ENCODE peak calls at places on chromosomes 5 and 9, in four cellular contexts. O, L, T and V are unnamed samples.

GRCh38 chr5:151595411-151595826 is 4.3 kb upstream of the FAT2 start:
- DNase-seq in T (no peak), L (no peak), O (no peak), V (no peak)

GRCh38 chr5:119402081-119402480 is 46.3 kb downstream of the TNFAIP8 start:
- DNase-seq in T (no peak), O (no peak), L (no peak), V (no peak)

GRCh38 chr5:28301676-28302075 is 1263.3 kb upstream of the CDH9 start:
- DNase-seq in O (no peak), L (no peak), T (peak), V (no peak)

GRCh38 chr9:71249729-71250317 is 128.4 kb upstream of the TRPM3 start:
- DNase-seq in T (peak), O (no peak), L (peak), V (no peak)

GRCh38 chr5:23820764-23821471 is 313.5 kb downstream of the PRDM9 start:
- DNase-seq in T (peak), O (no peak), L (peak), V (no peak)

GRCh38 chr9:36625006-36625600 is 52.4 kb downstream of the MELK start:
- DNase-seq in T (peak), L (no peak), O (peak), V (no peak)

GRCh38 chr5:67010684-67011409 is 185.8 kb downstream of the CD180 start:
- DNase-seq in L (no peak), T (peak), O (no peak), V (no peak)

GRCh38 chr5:87300744-87301143 is 33.1 kb downstream of the RASA1 start:
- DNase-seq in T (peak), O (no peak), L (no peak), V (no peak)

GRCh38 chr5:141640051-141640415 is 3.2 kb downstream of the RELL2 start:
- DNase-seq in O (no peak), L (no peak), T (no peak), V (no peak)

GRCh38 chr9:22097712-22098111 is 88.6 kb upstream of the CDKN2B start:
- DNase-seq in T (peak), O (no peak), L (no peak), V (no peak)

GRCh38 chr9:37694355-37694754 is 43.6 kb downstream of the FRMPD1 start:
- DNase-seq in T (no peak), L (peak), O (no peak), V (no peak)

GRCh38 chr9:80074439-80074838 is 502.7 kb downstream of the TLE4 start:
- DNase-seq in L (no peak), O (peak), T (no peak), V (no peak)

GRCh38 chr5:40198736-40199135 is 481.0 kb upstream of the PTGER4 start:
- DNase-seq in O (no peak), T (no peak), L (no peak), V (no peak)

GRCh38 chr5:97363577-97363976 is 180.5 kb upstream of the RIOK2 start:
- DNase-seq in L (no peak), T (no peak), O (no peak), V (no peak)

GRCh38 chr5:169695919-169696490 is 58.9 kb downstream of the DOCK2 start:
- DNase-seq in T (peak), O (no peak), L (no peak), V (no peak)

GRCh38 chr5:171595801-171596231 is 176.4 kb downstream of the FGF18 start:
- DNase-seq in L (no peak), T (peak), O (no peak), V (peak)

GRCh38 chr9:110939053-110939452 is 99.2 kb downstream of the LPAR1 start:
- DNase-seq in O (no peak), T (no peak), L (no peak), V (no peak)

GRCh38 chr5:136374003-136374402 is 8.7 kb upstream of the TRPC7 start:
- DNase-seq in L (no peak), T (no peak), O (no peak), V (no peak)

GRCh38 chr9:16744386-16744785 is 126.1 kb downstream of the BNC2 start:
- DNase-seq in T (peak), O (no peak), L (no peak), V (no peak)

GRCh38 chr5:171308453-171309275 is at the start of gene TLX3:
- DNase-seq in T (no peak), L (no peak), O (no peak), V (no peak)

GRCh38 chr5:73433982-73434342 is 14.6 kb downstream of the FOXD1 start:
- DNase-seq in O (no peak), T (no peak), L (no peak), V (no peak)

GRCh38 chr9:137028013-137028280 is at the start of gene ABCA2:
- DNase-seq in L (no peak), T (no peak), O (no peak), V (no peak)

GRCh38 chr5:18800293-18801025 is 1166.2 kb downstream of the TAF11L14 start:
- DNase-seq in L (no peak), T (no peak), O (no peak), V (no peak)

GRCh38 chr9:83027153-83027867 is 35.6 kb downstream of the RASEF start:
- DNase-seq in T (peak), L (no peak), O (no peak), V (no peak)

GRCh38 chr5:178590141-178590923 is at the start of gene COL23A1:
- DNase-seq in T (peak), O (peak), L (no peak), V (no peak)
- TF ChIP-seq CTCF in T (peak), O (peak), L (no peak), V (peak)

GRCh38 chr9:98708933-98709911 is at the start of gene GABBR2:
- DNase-seq in T (no peak), O (no peak), L (no peak), V (no peak)
- H3K4me3 ChIP-seq in T (peak), O (no peak), L (no peak), V (no peak)

DNA sequence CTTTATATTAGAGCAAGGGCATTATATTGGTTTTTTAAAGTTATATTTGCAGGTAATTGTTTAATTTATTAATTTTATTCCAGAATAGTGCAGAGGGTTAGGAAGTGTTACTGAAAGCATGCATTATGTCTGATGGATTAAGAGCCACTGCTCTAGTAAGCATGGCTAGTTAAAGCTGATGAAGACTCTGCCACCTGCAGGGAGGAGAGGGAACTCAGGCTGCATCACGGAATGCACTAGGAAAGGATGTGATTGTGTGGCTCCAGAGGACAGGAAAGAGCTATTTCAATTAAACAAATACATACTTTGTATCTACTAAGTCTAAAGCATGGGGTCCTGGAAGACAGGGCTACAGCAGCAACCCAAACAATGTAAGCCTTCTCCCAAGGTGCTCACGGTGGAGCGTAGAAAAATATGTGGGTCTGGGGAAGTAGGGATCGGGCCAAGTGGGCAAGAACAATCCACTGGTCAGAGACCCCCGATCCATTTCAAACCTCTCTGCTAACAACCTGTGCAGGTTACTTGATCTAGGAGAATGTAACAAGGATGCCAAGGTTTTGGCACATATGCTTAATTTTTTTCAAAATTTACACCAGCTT is 15.3 kb upstream of the GRXCR2 start:
- DNase-seq in T (peak), O (no peak), L (no peak), V (no peak)
- TF ChIP-seq CTCF in T (peak), O (peak), L (peak), V (peak)

DNA sequence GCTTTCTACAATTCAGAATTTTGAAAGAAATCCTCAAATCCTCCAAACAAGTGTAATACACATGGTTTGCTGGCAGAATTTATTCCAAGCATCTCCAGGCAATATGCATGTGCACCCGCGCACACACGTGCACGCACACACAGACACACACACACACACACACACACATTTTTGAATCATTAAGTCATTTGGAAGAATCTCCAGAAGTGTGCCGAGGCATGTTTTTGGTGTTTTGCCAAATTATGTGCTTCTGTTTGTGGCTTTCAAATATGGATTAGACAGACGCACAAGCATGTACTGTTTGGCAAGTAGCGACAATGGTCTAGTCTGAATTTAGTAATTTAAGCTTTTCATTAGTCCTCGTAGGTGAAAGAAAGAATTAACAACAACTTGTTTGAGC is 36.7 kb downstream of the NFIB start:
- DNase-seq in L (no peak), O (no peak), T (peak), V (no peak)
- H3K4me3 ChIP-seq in L (no peak), O (no peak), T (no peak), V (no peak)

DNA sequence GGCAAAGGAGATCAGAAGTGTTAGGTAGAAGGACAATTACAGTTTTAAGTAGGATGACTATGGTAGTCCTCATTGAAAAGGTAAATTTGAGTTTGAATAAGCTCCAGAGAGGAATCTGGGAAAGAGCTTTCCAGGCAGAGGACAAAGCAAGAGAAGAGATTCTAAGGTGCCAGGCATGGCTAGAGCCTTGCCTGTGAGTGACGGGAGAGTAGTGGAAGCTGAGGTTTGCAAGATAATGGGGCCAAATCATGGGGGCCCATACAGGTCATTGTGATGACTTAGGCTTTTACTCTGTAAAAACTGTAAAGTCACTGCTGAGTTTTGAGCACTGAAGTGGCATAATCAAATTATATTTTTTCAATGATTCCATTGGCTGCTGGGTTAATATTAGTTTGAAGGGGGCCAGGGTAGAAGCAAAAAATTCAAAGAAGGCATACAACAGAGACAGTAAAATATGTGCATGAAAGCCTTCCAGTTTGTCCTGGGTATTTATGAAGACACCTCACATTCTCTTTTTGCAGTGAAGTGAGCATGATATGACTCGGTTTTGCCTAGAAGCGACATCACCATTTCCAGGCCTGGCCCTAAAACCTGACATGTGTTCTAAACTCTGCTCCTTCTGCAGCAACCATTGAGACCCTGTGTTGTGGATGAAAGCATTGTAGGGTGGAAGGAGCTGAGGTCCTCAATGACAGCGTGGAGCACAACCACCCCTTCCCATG is 279.8 kb upstream of the TNC start:
- DNase-seq in O (no peak), L (no peak), T (no peak), V (no peak)
- TF ChIP-seq CTCF in O (no peak), L (no peak), T (no peak), V (no peak)

GRCh38 chr9:5418481-5418880 is 19.2 kb downstream of the PLGRKT start:
- DNase-seq in L (no peak), T (no peak), O (no peak), V (no peak)
- H3K4me3 ChIP-seq in L (no peak), T (no peak), O (no peak), V (no peak)

GRCh38 chr9:133729646-133730281 is 8.4 kb downstream of the SARDH start:
- DNase-seq in T (no peak), O (no peak), L (no peak), V (no peak)
- TF ChIP-seq CTCF in T (no peak), O (no peak), L (no peak), V (peak)

GRCh38 chr5:32584651-32585050 is 706 bp upstream of the SUB1 start:
- DNase-seq in L (no peak), O (no peak), T (no peak), V (no peak)
- H3K4me3 ChIP-seq in L (peak), O (no peak), T (no peak), V (peak)

GRCh38 chr5:139481580-139482049 is 943 bp downstream of the STING1 start:
- DNase-seq in T (peak), L (no peak), O (peak), V (no peak)
- TF ChIP-seq CTCF in T (peak), L (no peak), O (peak), V (no peak)

GRCh38 chr5:966941-967340 is 41.7 kb upstream of the NKD2 start:
- DNase-seq in L (no peak), T (no peak), O (no peak), V (no peak)

GRCh38 chr5:963673-964531 is 44.7 kb upstream of the NKD2 start:
- DNase-seq in L (peak), O (no peak), T (peak), V (no peak)

GRCh38 chr5:964821-965220 is 43.8 kb upstream of the NKD2 start:
- DNase-seq in L (no peak), O (no peak), T (no peak), V (no peak)

GRCh38 chr5:966345-966710 is 42.3 kb upstream of the NKD2 start:
- DNase-seq in T (no peak), O (no peak), L (no peak), V (no peak)

DNA sequence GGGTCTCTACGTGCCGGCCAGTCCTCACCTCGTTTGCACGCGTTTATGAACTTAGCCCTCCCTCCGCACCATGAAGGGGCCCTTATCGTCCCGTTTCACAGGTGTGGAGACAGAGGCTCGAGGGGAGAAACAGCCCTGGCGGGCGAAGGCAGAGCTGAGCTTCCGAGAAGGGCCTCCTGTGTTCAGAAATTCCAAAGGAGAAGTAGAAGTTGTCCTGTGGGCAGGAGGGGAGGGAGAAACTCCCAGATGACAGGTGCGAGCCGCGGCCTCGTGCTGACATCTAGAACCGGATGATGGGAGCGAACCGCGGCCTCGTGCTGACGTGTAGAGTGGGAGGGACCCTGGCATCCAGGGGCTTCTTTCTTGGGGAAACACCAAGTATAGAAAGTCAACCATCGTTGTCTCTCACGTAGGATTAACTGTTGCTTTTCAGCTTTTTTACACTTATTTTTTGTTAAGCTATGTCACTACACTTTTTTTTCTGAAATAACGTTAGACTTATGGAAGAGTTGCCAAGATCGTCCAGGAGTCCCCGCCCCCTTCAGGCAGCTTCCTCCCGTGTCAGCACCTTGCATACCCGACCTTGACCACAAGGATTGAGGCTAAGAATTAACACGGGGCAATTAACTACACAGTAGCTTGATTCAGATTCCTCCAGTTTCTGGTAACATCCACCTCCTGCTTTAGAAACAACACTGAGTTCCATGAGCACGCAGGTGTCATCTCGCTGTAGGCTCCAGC is 42.8 kb upstream of the NKD2 start:
- DNase-seq in L (peak), T (no peak), O (no peak), V (no peak)
- H3K4me3 ChIP-seq in L (peak), T (no peak), O (no peak), V (no peak)